ENCODE peak calls at places on chromosomes 2 and 18, in ten cellular contexts. D is right lobe of liver; Z is iPS DF 6.9; C is adrenal gland; H is CD8-positive, alpha-beta T cell; S is mucosa of descending colon; W is CD4-positive, CD25-positive, alpha-beta regulatory T cell; I is lower lobe of right lung; M is body of pancreas; K is astrocyte. V is an unnamed sample.
A peak's percentile ranks its signal among the peaks of the same experiment; 100 is the strongest.

GRCh38 chr2:229852565-229852964 is 69.2 kb downstream of the TRIP12 start:
- DNase-seq in H (peak; percentile 44), W (peak; percentile 23), D (no peak), I (no peak), K (peak; percentile 67), S (no peak), C (no peak), Z (no peak), M (no peak), V (peak; percentile 45)

GRCh38 chr2:170715932-170716777 is 1.0 kb downstream of the SP5 start:
- DNase-seq in D (no peak), I (no peak), S (peak; percentile 41), M (peak; percentile 16), W (no peak), C (peak; percentile 23), Z (no peak), K (no peak), H (no peak), V (no peak)

GRCh38 chr2:240568678-240569522 is 616 bp downstream of the RNPEPL1 start:
- DNase-seq in M (peak; percentile 78), W (peak; percentile 46), K (peak; percentile 43), H (peak; percentile 56), S (peak; percentile 80), I (peak; percentile 83), C (peak; percentile 75), Z (no peak), D (peak; percentile 79), V (no peak)

GRCh38 chr18:23694642-23695430 is 5.6 kb downstream of the LAMA3 start:
- DNase-seq in M (no peak), W (no peak), K (no peak), S (no peak), Z (no peak), C (no peak), D (no peak), I (no peak), H (no peak), V (no peak)

GRCh38 chr2:129296401-129297343 is 682.8 kb upstream of the RAB6C start:
- DNase-seq in D (no peak), I (no peak), M (peak; percentile 39), Z (no peak), H (no peak), W (no peak), S (no peak), C (no peak), K (peak; percentile 1), V (no peak)

GRCh38 chr2:56185101-56185581 is 1.4 kb downstream of the CCDC85A start:
- DNase-seq in I (no peak), S (peak; percentile 33), C (peak; percentile 26), H (no peak), W (no peak), Z (no peak), M (no peak), K (no peak), D (peak; percentile 61), V (no peak)

GRCh38 chr2:50345691-50346090 is 686.2 kb downstream of the NRXN1 start:
- DNase-seq in H (no peak), M (no peak), C (no peak), Z (no peak), W (no peak), I (no peak), K (no peak), S (no peak), D (no peak), V (no peak)

GRCh38 chr18:9741821-9742541 is 33.9 kb downstream of the RAB31 start:
- DNase-seq in C (no peak), K (no peak), H (no peak), Z (no peak), S (no peak), M (no peak), I (no peak), D (no peak), W (no peak), V (no peak)

GRCh38 chr2:156456616-156457015 is 20.4 kb downstream of the GPD2 start:
- DNase-seq in Z (no peak), I (no peak), K (peak; percentile 90), S (no peak), H (no peak), D (no peak), C (no peak), M (no peak), W (no peak), V (no peak)

GRCh38 chr2:145022021-145022670 is 502.2 kb upstream of the ZEB2 start:
- DNase-seq in Z (no peak), W (no peak), I (no peak), H (no peak), K (peak; percentile 73), D (no peak), M (no peak), C (no peak), S (no peak), V (no peak)

GRCh38 chr2:109000654-109001600 is 11.9 kb upstream of the EDAR start:
- DNase-seq in C (no peak), H (no peak), Z (no peak), K (no peak), I (no peak), D (no peak), M (no peak), W (no peak), S (no peak), V (no peak)

GRCh38 chr2:234269769-234270204 is 219.3 kb downstream of the SPP2 start:
- DNase-seq in D (no peak), S (no peak), I (no peak), M (no peak), Z (no peak), W (no peak), K (no peak), H (no peak), C (no peak), V (no peak)

GRCh38 chr2:27353762-27354596 is 2.6 kb downstream of the GTF3C2 start:
- DNase-seq in C (no peak), H (no peak), M (no peak), I (no peak), K (peak; percentile 15), D (no peak), Z (no peak), W (no peak), S (no peak), V (no peak)

GRCh38 chr2:53515435-53516332 is 251.9 kb upstream of the CHAC2 start:
- DNase-seq in H (no peak), M (peak; percentile 20), C (no peak), I (no peak), D (no peak), S (no peak), Z (no peak), K (no peak), W (no peak), V (no peak)

GRCh38 chr18:9724797-9725196 is 16.7 kb downstream of the RAB31 start:
- DNase-seq in D (no peak), I (no peak), W (no peak), M (no peak), H (no peak), K (no peak), Z (no peak), C (peak; percentile 12), S (no peak), V (no peak)

DNA sequence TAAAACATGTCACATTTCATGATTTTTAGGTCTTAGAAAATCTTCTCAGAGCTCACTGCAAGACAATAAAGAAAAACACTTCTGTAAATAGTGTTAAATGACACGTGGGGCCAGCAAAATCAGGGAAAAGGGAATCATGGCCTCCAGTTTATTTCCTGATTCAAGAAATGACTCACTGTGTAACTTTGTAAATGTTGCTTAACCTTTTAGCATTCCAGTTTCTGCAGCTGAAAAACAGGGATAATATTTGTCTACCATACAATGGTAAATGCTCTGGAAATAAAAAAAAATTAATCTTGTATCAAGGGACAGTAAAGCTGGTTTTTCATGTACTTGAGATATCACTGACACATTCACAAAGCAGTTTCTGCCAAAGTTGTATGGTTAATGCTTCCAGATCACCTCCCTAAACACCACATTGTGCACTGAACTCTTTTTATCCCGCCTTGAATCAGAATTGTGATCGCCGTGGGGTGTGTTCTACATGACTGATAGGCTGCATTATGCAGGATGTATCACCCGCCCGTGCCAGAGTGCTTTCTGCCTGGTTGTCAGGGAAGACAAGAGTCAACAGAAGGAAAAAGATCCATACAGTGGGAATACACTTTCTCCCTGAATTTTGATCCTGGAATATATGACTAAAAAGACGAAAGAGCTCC is 238.8 kb downstream of the IKZF2 start:
- DNase-seq in Z (no peak), I (no peak), D (no peak), M (no peak), S (peak; percentile 62), W (no peak), C (no peak), H (no peak), K (peak; percentile 51), V (no peak)
- H3K4me3 ChIP-seq in Z (no peak overlapping the region), I (no peak overlapping the region), D (no peak overlapping the region), M (no peak overlapping the region), S (no peak overlapping the region), W (no peak overlapping the region), C (no peak overlapping the region), H (no peak overlapping the region), K (no peak overlapping the region), V (peak overlapping the region; percentile 19)

GRCh38 chr2:115034801-115035200 is 592.4 kb downstream of the DPP10 start:
- DNase-seq in W (no peak), H (no peak), I (peak; percentile 24), K (no peak), Z (no peak), M (no peak), S (no peak), C (no peak), D (no peak), V (no peak)
- H3K9me3 ChIP-seq in W (peaks cover 1% of the 10 kb centered on the region), H (no peaks in the 10 kb centered on the region), I (no peaks in the 10 kb centered on the region), K (no peaks in the 10 kb centered on the region), Z (no peaks in the 10 kb centered on the region), M (no peaks in the 10 kb centered on the region), S (no peaks in the 10 kb centered on the region), C (peaks cover 8% of the 10 kb centered on the region), D (no peaks in the 10 kb centered on the region), V (no peaks in the 10 kb centered on the region)

DNA sequence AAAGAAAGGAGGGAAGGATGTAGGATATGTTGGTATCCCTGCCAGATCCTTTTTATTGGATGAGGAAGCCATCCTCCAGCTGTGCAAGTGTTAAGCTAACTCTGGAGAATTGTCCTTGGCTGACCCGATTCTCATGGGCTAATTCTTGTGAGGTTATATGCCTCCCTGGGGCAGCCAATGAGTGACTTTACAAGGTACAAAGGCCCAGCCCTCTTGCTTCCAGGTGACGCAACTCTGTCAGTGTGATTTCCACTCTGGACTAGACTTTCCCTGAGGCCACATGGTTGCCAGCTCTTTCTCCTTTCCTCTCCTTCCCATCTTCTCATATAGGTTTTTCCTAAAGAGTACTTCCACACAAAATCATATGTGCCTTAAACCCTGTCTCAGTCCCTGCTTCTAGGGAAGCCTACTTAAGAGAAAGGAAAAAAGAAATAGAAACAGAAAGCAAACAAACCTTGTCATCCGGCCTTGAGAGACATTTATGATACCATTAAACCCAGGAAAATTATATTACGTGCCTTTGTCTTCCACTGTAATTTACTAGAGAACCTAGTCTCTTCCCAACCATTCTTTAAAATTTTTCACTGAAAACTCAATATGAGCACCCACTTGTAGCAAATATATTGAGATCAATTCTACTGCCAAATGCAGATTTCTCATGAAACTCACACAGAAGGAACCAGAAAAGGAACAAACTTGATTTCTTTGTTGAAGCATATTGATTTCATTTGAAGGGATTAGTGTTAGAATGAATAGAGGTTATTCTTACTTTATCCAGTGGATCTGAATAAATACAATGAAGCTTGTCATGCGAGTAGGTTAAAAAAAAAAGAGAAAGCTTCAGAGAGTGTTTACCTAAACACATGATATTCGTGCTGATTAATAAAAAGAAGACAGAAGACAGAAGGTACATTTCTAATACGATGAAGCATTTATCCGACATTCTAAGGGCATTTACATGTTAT is 226.4 kb upstream of the ZSWIM2 start:
- DNase-seq in W (no peak), D (no peak), C (peak; percentile 26), I (no peak), H (no peak), S (peak; percentile 31), M (no peak), Z (no peak), K (no peak), V (no peak)
- H3K4me3 ChIP-seq in W (no peak overlapping the region), D (no peak overlapping the region), C (no peak overlapping the region), I (no peak overlapping the region), H (no peak overlapping the region), S (no peak overlapping the region), M (no peak overlapping the region), Z (no peak overlapping the region), K (no peak overlapping the region), V (no peak overlapping the region)

GRCh38 chr18:79423211-79424007 is 27.7 kb downstream of the NFATC1 start:
- DNase-seq in M (no peak), D (no peak), I (no peak), H (no peak), S (no peak), C (no peak), K (no peak), Z (no peak), W (no peak), V (no peak)
- H3K9me3 ChIP-seq in M (no peaks in the 10 kb centered on the region), D (no peaks in the 10 kb centered on the region), I (no peaks in the 10 kb centered on the region), H (no peaks in the 10 kb centered on the region), S (no peaks in the 10 kb centered on the region), C (no peaks in the 10 kb centered on the region), K (no peaks in the 10 kb centered on the region), Z (no peaks in the 10 kb centered on the region), W (no peaks in the 10 kb centered on the region), V (no peaks in the 10 kb centered on the region)

V was measured in SK-N-MC.